ENCODE peak calls at places on chromosomes 5 and 9, in four cellular contexts. One of them, this sample, is unnamed.

GRCh38 chr9:80648336-80648735 is 1041.0 kb downstream of the TLE1 start:
- DNase-seq in K562: no peak
- DNase-seq in HepG2: no peak
- DNase-seq in GM12878: no peak
- DNase-seq in this sample: no peak

GRCh38 chr5:169445191-169445590 is 138.4 kb upstream of the SPDL1 start:
- DNase-seq in K562: no peak
- DNase-seq in HepG2: no peak
- DNase-seq in GM12878: no peak
- DNase-seq in this sample: no peak

GRCh38 chr5:126334755-126335154 is 88.5 kb upstream of the GRAMD2B start:
- DNase-seq in K562: no peak
- DNase-seq in HepG2: no peak
- DNase-seq in GM12878: no peak
- DNase-seq in this sample: no peak

GRCh38 chr5:168600409-168600808 is 21.2 kb upstream of the PANK3 start:
- DNase-seq in K562: no peak
- DNase-seq in HepG2: peak; percentile 84
- DNase-seq in GM12878: no peak
- DNase-seq in this sample: peak; percentile 79

GRCh38 chr9:135604437-135605237 is 34.7 kb downstream of the GLT6D1 start:
- DNase-seq in K562: no peak
- DNase-seq in HepG2: no peak
- DNase-seq in GM12878: no peak
- DNase-seq in this sample: peak; percentile 18

GRCh38 chr5:170861855-170862766 is at the start of gene RANBP17:
- DNase-seq in K562: no peak
- DNase-seq in HepG2: no peak
- DNase-seq in GM12878: no peak
- DNase-seq in this sample: peak; percentile 95

GRCh38 chr5:43553381-43553780 is 3.5 kb downstream of the PAIP1 start:
- DNase-seq in K562: no peak
- DNase-seq in HepG2: no peak
- DNase-seq in GM12878: no peak
- DNase-seq in this sample: no peak

GRCh38 chr5:152218694-152219093 is 186.4 kb downstream of the NMUR2 start:
- DNase-seq in K562: no peak
- DNase-seq in HepG2: peak; percentile 1
- DNase-seq in GM12878: no peak
- DNase-seq in this sample: no peak

GRCh38 chr5:143016777-143017374 is 246.7 kb downstream of the ARHGAP26 start:
- DNase-seq in K562: peak; percentile 21
- DNase-seq in HepG2: no peak
- DNase-seq in GM12878: no peak
- DNase-seq in this sample: peak; percentile 30

GRCh38 chr9:20040991-20041606 is 252.3 kb upstream of the SLC24A2 start:
- DNase-seq in K562: no peak
- DNase-seq in HepG2: no peak
- DNase-seq in GM12878: no peak
- DNase-seq in this sample: peak; percentile 30

GRCh38 chr9:126518763-126519162 is 95.0 kb upstream of the LMX1B start:
- DNase-seq in K562: no peak
- DNase-seq in HepG2: no peak
- DNase-seq in GM12878: no peak
- DNase-seq in this sample: no peak

GRCh38 chr9:18385676-18386075 is 88.3 kb upstream of the ADAMTSL1 start:
- DNase-seq in K562: no peak
- DNase-seq in HepG2: no peak
- DNase-seq in GM12878: no peak
- DNase-seq in this sample: no peak

GRCh38 chr5:59038169-59039002 is 455.5 kb downstream of the RAB3C start:
- DNase-seq in K562: no peak
- DNase-seq in HepG2: no peak
- DNase-seq in GM12878: no peak
- DNase-seq in this sample: no peak

GRCh38 chr9:124020520-124021384 is 9.2 kb downstream of the LHX2 start:
- DNase-seq in K562: no peak
- DNase-seq in HepG2: no peak
- DNase-seq in GM12878: no peak
- DNase-seq in this sample: no peak

GRCh38 chr5:375921-376871 is 54.7 kb downstream of the AHRR start:
- DNase-seq in K562: no peak
- DNase-seq in HepG2: no peak
- DNase-seq in GM12878: no peak
- DNase-seq in this sample: peak; percentile 27

GRCh38 chr9:92736816-92737606 is 27.6 kb downstream of the BICD2 start:
- DNase-seq in K562: no peak
- DNase-seq in HepG2: no peak
- DNase-seq in GM12878: no peak
- DNase-seq in this sample: no peak

GRCh38 chr5:89203611-89204010 is 320.6 kb upstream of the MEF2C start:
- DNase-seq in K562: no peak
- DNase-seq in HepG2: no peak
- DNase-seq in GM12878: no peak
- DNase-seq in this sample: no peak

GRCh38 chr5:55037046-55037771 is 13.2 kb downstream of the GZMK start:
- DNase-seq in K562: no peak
- DNase-seq in HepG2: no peak
- DNase-seq in GM12878: no peak
- DNase-seq in this sample: no peak

GRCh38 chr5:55036477-55036876 is 12.4 kb downstream of the GZMK start:
- DNase-seq in K562: no peak
- DNase-seq in HepG2: no peak
- DNase-seq in GM12878: no peak
- DNase-seq in this sample: no peak

GRCh38 chr5:55042886-55043285 is 18.8 kb downstream of the GZMK start:
- DNase-seq in K562: no peak
- DNase-seq in HepG2: no peak
- DNase-seq in GM12878: no peak
- DNase-seq in this sample: no peak

GRCh38 chr5:55037816-55038379 is 13.8 kb downstream of the GZMK start:
- DNase-seq in K562: no peak
- DNase-seq in HepG2: no peak
- DNase-seq in GM12878: no peak
- DNase-seq in this sample: no peak

DNA sequence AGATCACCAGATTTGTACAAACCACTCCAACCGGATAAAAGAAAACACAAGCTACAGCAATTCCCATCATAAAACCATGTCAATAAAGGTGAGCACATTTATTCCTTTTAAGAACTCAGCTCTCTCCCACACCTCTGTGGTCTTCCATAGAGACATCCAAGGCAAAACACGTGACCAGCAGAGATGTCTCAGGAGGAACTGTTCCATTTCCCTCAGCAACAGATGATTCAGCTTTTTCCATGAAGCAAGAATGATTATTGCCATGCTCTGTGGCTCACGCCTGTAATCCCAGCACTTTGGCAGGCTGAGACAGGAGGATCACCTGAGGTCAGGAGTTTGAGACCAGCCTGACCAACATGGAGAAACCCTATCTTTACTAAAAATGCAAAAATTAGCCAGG is 15.8 kb downstream of the GZMK start:
- DNase-seq in K562: no peak
- DNase-seq in HepG2: no peak
- DNase-seq in GM12878: no peak
- DNase-seq in this sample: no peak
- TF ChIP-seq MXI1 in K562: no peak
- TF ChIP-seq MXI1 in HepG2: no peak
- TF ChIP-seq MXI1 in GM12878: no peak
- TF ChIP-seq MXI1 in this sample: no peak

DNA sequence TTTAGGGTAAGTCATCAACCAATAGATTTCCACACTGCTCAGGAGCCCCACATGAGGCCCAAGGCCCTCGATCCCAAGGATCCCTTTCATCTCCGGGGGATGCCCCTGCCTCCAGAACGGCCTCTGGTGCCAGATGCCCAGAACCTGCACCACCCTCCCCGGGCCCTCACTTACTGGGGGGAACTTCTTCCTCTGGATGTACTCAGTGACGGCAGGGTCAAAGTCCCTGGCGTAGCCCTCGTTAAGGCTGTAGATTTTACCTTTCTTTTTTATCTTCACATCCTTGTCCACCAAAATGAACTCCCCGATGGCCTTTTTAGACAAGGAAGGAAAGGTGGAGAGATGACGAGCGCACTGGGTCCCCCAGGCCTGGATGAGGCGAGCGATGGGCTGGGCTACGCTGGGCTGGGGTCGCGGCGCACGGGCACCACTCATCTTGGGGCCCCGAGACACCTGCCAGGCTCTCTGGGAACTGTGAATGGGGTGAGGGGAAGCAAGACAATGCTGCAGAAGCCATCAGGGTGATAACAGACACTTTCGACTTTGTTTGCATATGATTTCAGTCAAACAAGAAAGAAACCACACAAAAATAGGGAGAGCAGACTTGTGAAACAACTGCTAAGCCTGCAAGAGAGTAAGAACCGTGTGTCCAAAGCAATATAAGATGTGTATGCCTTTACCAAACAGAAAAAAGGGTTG is 13.2 kb upstream of the FBP2 start:
- DNase-seq in K562: no peak
- DNase-seq in HepG2: peak; percentile 20
- DNase-seq in GM12878: no peak
- DNase-seq in this sample: no peak
- TF ChIP-seq CHD2 in K562: no peak
- TF ChIP-seq CHD2 in HepG2: no peak
- TF ChIP-seq CHD2 in GM12878: no peak
- TF ChIP-seq CHD2 in this sample: no peak

DNA sequence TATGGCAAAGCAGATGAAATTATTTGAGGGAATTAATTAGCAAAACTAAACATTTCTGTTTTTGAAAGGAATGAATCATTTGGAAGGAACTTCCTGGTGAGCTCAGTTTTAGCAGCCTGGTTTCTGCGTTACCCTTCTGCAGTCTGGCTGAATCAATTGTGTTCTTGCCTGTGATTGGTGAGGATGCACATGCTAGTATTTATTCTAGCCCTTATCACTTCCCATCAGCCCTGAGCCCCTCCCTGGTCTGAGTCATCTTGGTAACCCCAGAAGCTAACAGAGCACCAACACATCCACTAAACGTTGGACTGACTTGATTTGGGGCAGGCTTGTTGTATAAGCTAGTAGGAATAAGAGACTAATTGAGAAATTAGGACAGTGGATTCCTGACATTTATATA is 6.6 kb downstream of the TJP2 start:
- DNase-seq in K562: peak; percentile 85
- DNase-seq in HepG2: peak; percentile 93
- DNase-seq in GM12878: no peak
- DNase-seq in this sample: peak; percentile 74
- TF ChIP-seq MXI1 in K562: peak; percentile 24
- TF ChIP-seq MXI1 in HepG2: peak; percentile 38
- TF ChIP-seq MXI1 in GM12878: no peak
- TF ChIP-seq MXI1 in this sample: no peak

GRCh38 chr9:133854785-133855184 is 116.6 kb upstream of the SARDH start:
- DNase-seq in K562: no peak
- DNase-seq in HepG2: no peak
- DNase-seq in GM12878: no peak
- DNase-seq in this sample: no peak
- TF ChIP-seq CHD2 in K562: no peak
- TF ChIP-seq CHD2 in HepG2: no peak
- TF ChIP-seq CHD2 in GM12878: no peak
- TF ChIP-seq CHD2 in this sample: no peak

DNA sequence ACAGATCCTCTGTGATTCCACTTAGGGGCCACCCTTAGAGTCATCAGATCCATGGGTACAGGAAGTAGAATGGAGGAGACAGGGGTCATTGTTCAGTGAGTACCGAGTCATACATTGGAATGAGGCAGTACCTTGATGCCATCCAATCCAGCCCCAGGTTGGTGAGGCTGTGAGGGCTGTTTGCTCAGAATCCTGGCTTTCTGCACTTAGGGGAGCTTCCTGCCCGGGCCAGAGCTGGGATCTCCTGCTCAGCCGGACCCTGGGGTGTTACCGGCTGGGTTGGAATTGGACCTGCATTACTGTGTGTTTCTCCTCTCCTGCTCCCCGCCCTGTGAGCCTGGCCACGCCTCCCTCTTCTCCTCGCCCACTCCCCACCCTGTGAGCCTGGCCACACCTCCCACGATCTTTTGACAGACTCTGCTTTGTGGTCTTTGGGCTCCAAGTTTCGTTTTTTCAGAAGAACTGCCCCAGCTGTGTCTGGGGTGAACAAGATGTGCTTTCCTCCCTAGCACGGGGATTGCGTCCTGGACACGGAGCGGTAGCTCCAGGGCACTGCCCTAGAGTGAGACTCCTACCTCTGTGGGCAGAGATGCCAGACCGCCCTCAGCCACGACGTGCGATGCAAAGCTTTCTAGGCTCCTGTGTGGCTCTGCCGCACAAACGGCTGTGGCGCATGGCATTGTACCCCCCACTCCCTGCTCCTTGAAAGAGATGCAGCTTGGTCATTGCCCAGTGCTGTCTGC is 15.4 kb downstream of the TRAF2 start:
- DNase-seq in K562: no peak
- DNase-seq in HepG2: peak; percentile 88
- DNase-seq in GM12878: peak; percentile 83
- DNase-seq in this sample: no peak
- TF ChIP-seq MXI1 in K562: no peak
- TF ChIP-seq MXI1 in HepG2: no peak
- TF ChIP-seq MXI1 in GM12878: peak; percentile 38
- TF ChIP-seq MXI1 in this sample: no peak

This sample was measured in SK-N-SH.